ENCODE peak calls at places on chromosome 16, in ten cellular contexts. U is uterus; W is transverse colon; V is MM.1S; G is caudate nucleus; T is A549; B is naive thymus-derived CD4-positive, alpha-beta T cell; N is left ventricle myocardium inferior; O is GM23338; F is A673. D is an unnamed sample.

GRCh38 chr16:22278841-22279240 is 18.4 kb upstream of the POLR3E start:
- DNase-seq in U (no peak), F (no peak), O (peak), V (no peak), N (no peak), W (no peak), T (no peak), B (no peak), G (no peak), D (no peak)

GRCh38 chr16:17476414-17477259 is 5.9 kb upstream of the XYLT1 start:
- DNase-seq in W (peak), T (peak), U (peak), N (no peak), B (peak), O (peak), G (no peak), V (peak), F (peak), D (peak)

GRCh38 chr16:11079657-11080187 is 135.4 kb downstream of the CLEC16A start:
- DNase-seq in G (no peak), N (no peak), T (no peak), F (peak), U (no peak), V (no peak), B (no peak), O (no peak), W (no peak), D (no peak)

GRCh38 chr16:27920391-27920891 is 143.1 kb downstream of the GSG1L start:
- DNase-seq in T (peak), F (peak), W (no peak), O (peak), U (no peak), G (no peak), V (no peak), N (no peak), B (no peak), D (no peak)

GRCh38 chr16:89855986-89856385 is 17.4 kb upstream of the TCF25 start:
- DNase-seq in W (no peak), N (no peak), U (no peak), O (no peak), V (no peak), B (no peak), T (no peak), G (no peak), F (no peak), D (no peak)

GRCh38 chr16:324451-325334 is 27.8 kb downstream of the AXIN1 start:
- DNase-seq in O (peak), G (no peak), T (no peak), V (no peak), N (peak), B (peak), F (no peak), W (peak), U (no peak), D (peak)

GRCh38 chr16:48444574-48444973 is 59.4 kb upstream of the SIAH1 start:
- DNase-seq in V (no peak), W (no peak), G (no peak), B (no peak), T (peak), F (no peak), O (no peak), U (peak), N (no peak), D (peak)

GRCh38 chr16:1816396-1817275 is 10.0 kb downstream of the HAGH start:
- DNase-seq in F (no peak), N (no peak), G (no peak), T (no peak), W (no peak), V (no peak), B (no peak), O (no peak), U (no peak), D (no peak)

GRCh38 chr16:89478576-89479221 is 11.7 kb downstream of the ANKRD11 start:
- DNase-seq in F (no peak), T (peak), B (no peak), N (no peak), V (no peak), O (no peak), G (no peak), U (no peak), W (no peak), D (no peak)

GRCh38 chr16:56643080-56643778 is 4.8 kb downstream of the MT1A start:
- DNase-seq in B (peak), F (peak), O (peak), G (no peak), U (peak), W (peak), N (peak), T (peak), V (peak), D (peak)

GRCh38 chr16:56300901-56301351 is 109.6 kb downstream of the GNAO1 start:
- DNase-seq in F (no peak), T (no peak), V (no peak), N (no peak), G (no peak), B (no peak), O (no peak), U (no peak), W (no peak), D (no peak)

GRCh38 chr16:19517424-19518089 is 4.3 kb downstream of the GDE1 start:
- DNase-seq in G (no peak), N (no peak), U (no peak), T (peak), O (no peak), F (no peak), B (no peak), V (no peak), W (no peak), D (peak)

GRCh38 chr16:63690961-63691360 is 1430.9 kb downstream of the CDH11 start:
- DNase-seq in N (no peak), B (no peak), U (no peak), V (peak), T (no peak), G (no peak), O (no peak), F (no peak), W (no peak), D (no peak)

GRCh38 chr16:53042235-53042645 is 10.5 kb downstream of the CHD9NB start:
- DNase-seq in G (no peak), F (no peak), U (no peak), V (no peak), N (no peak), O (peak), B (no peak), W (no peak), T (no peak), D (no peak)
- H3K27ac ChIP-seq in G (peak), F (peak), U (peak), V (no peak), N (peak), O (peak), B (no peak), W (peak), T (peak), D (no peak)

GRCh38 chr16:14357328-14357727 is 272.7 kb downstream of the PARN start:
- DNase-seq in T (no peak), U (no peak), N (no peak), B (no peak), W (no peak), G (no peak), V (peak), F (no peak), O (no peak), D (no peak)
- H3K27ac ChIP-seq in T (peak), U (no peak), N (no peak), B (no peak), W (no peak), G (no peak), V (peak), F (no peak), O (no peak), D (no peak)

DNA sequence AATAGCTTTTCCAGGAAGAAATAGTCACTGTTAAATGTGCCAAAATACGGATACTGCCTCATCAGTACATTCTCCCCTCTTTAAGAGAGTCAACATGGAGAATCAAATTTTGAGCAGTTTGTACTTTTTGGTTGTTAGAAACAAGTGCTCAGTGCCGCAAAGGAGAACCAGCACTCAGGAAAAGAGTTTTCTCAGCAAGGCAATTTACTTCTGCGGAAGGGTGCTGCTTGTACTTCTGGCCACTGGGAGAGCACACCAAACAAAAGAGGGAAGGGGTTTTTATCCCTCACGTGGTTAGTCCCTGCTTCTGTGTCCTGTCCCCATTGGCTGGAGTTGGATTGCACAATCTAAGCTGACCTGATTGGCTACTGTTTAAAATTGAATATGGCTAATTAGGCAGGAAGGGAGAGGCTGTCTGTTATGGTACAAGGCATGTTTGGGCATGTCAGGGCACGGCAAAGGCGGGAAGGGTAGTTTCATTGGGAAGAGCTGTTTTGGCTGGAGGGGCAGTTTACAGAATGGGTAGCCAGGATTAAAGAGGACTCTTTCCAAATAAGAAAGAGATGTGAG is 499.3 kb downstream of the CDH13 start:
- DNase-seq in F (no peak), N (no peak), O (no peak), B (no peak), W (no peak), T (no peak), G (no peak), U (no peak), V (no peak), D (no peak)
- H3K27ac ChIP-seq in F (no peak), N (no peak), O (no peak), B (no peak), W (no peak), T (no peak), G (no peak), U (no peak), V (no peak), D (no peak)

GRCh38 chr16:72202014-72202413 is 30.1 kb upstream of the PMFBP1 start:
- DNase-seq in T (no peak), N (no peak), W (no peak), B (no peak), O (no peak), F (no peak), U (no peak), G (no peak), V (no peak), D (no peak)
- H3K27ac ChIP-seq in T (no peak), N (no peak), W (peak), B (no peak), O (no peak), F (no peak), U (no peak), G (no peak), V (no peak), D (no peak)

GRCh38 chr16:25027781-25028180 is 12.6 kb upstream of the ARHGAP17 start:
- DNase-seq in U (no peak), F (no peak), B (no peak), V (no peak), N (no peak), O (no peak), G (no peak), T (no peak), W (no peak), D (no peak)

GRCh38 chr16:25033852-25034251 is 18.7 kb upstream of the ARHGAP17 start:
- DNase-seq in B (no peak), T (no peak), N (no peak), F (no peak), W (no peak), U (no peak), G (no peak), V (no peak), O (no peak), D (no peak)

GRCh38 chr16:25031441-25032307 is 16.5 kb upstream of the ARHGAP17 start:
- DNase-seq in N (peak), V (peak), G (peak), O (peak), W (peak), U (peak), B (peak), T (peak), F (peak), D (peak)

GRCh38 chr16:25031132-25031440 is 15.9 kb upstream of the ARHGAP17 start:
- DNase-seq in B (no peak), T (no peak), U (no peak), N (no peak), F (no peak), V (no peak), O (no peak), W (no peak), G (no peak), D (no peak)

GRCh38 chr16:25030420-25031131 is 15.4 kb upstream of the ARHGAP17 start:
- DNase-seq in F (no peak), B (no peak), O (no peak), V (no peak), U (no peak), W (no peak), T (no peak), G (no peak), N (no peak), D (no peak)
- H3K27ac ChIP-seq in F (no peak), B (peak), O (no peak), V (no peak), U (no peak), W (peak), T (no peak), G (no peak), N (peak), D (no peak)

GRCh38 chr16:54429029-54429428 is 142.4 kb upstream of the IRX3 start:
- DNase-seq in B (no peak), V (no peak), O (no peak), N (no peak), G (no peak), W (no peak), U (no peak), F (no peak), T (no peak), D (no peak)

GRCh38 chr16:54432481-54433229 is 146.1 kb upstream of the IRX3 start:
- DNase-seq in T (no peak), B (no peak), G (no peak), F (no peak), O (peak), V (no peak), W (no peak), U (no peak), N (no peak), D (no peak)

GRCh38 chr16:54431997-54432367 is 145.4 kb upstream of the IRX3 start:
- DNase-seq in T (no peak), U (no peak), W (no peak), F (no peak), O (no peak), G (no peak), V (no peak), B (no peak), N (no peak), D (no peak)

GRCh38 chr16:54430491-54431030 is 144.0 kb upstream of the IRX3 start:
- DNase-seq in V (no peak), G (no peak), T (no peak), B (no peak), O (no peak), F (no peak), W (no peak), U (no peak), N (no peak), D (no peak)

DNA sequence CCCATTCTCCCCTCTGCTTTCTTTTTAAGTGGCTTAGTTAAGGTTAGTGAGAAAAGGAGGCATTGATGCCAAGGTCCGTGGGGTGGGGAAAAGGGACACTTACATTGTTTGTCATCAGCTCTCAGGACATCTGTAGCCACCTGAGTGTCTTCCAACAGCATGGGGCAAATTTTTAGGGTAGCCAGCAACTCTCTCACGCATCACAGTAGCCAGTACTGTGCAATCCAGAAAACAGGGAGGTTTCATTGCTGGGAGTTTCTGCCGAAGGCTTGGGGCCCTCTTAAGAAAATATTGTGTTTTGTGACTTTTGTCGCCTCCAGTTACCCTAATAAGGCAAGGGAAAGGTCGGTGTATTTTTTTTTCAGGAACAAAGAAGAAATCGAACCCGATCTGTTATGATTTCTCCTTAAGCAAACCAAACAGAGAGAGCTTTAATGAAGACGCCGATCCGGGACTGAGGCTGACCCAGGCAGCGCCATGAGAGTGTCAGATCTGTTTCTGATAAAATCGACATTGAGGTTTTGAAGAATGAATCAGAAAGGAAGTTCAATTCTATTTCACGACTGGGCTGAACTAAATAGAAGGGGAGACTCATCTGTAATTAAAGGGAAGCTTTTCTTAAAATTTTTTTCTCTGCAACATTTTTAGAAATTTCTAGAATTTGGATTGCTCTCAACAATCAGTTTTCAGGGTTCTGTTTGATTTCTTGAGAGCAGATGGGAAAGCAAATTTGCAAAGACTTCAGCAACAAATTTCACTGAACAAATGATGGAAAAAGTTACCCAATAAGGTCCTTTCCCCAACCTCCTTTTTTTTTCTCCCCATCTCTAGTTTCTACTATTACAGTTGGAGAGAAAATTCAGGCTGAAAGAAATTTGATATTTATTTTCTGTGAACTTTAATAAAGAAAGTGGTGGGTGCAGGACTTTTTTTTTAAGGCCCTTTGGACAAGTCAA is 144.7 kb upstream of the IRX3 start:
- DNase-seq in O (no peak), T (no peak), N (no peak), F (no peak), W (no peak), U (no peak), G (no peak), B (no peak), V (no peak), D (no peak)
- H3K27ac ChIP-seq in O (no peak), T (no peak), N (no peak), F (no peak), W (no peak), U (no peak), G (no peak), B (no peak), V (no peak), D (no peak)

GRCh38 chr16:15854061-15854460 is 2.8 kb downstream of the MYH11 start:
- DNase-seq in U (no peak), N (no peak), V (no peak), F (no peak), O (no peak), T (no peak), W (no peak), G (no peak), B (no peak), D (no peak)
- H3K27ac ChIP-seq in U (peak), N (no peak), V (no peak), F (no peak), O (no peak), T (no peak), W (peak), G (no peak), B (no peak), D (peak)

DNA sequence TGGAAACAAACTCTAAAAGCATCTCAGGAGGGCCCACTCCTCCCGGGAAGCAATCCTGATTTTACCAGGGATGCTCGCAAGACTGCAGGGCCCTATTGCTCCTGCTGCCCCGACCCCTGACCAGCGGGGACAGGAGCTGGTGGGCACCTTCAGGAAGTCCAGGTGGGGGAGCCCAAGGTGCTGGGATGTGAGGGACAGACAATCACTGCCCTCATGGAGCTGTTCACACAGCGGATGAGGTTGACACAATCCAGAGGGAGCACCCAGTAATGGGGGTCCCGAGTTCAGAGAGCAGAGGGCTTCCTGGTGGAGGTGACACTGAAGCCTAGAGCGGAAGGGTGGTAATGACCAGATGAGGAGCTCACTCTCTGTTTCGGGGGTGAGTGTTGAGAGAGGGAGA is 126.2 kb downstream of the FOXL1 start:
- DNase-seq in W (no peak), F (no peak), B (no peak), G (no peak), V (no peak), U (no peak), O (no peak), T (no peak), N (no peak), D (no peak)
- H3K27ac ChIP-seq in W (no peak), F (no peak), B (no peak), G (no peak), V (no peak), U (no peak), O (no peak), T (no peak), N (no peak), D (no peak)

GRCh38 chr16:78673157-78673556 is 573.7 kb downstream of the WWOX start:
- DNase-seq in W (no peak), O (no peak), G (no peak), B (no peak), V (no peak), F (no peak), N (no peak), T (no peak), U (no peak), D (no peak)
- H3K27ac ChIP-seq in W (no peak), O (no peak), G (no peak), B (no peak), V (no peak), F (no peak), N (no peak), T (no peak), U (peak), D (no peak)

D was measured in small intestine.